ENCODE peak calls at places on chromosome 22, in nine cellular contexts. One of them, this sample, is unnamed.

GRCh38 chr22:46007848-46008261 is 30.9 kb upstream of the WNT7B start:
- DNase-seq in mesothelial cell of epicardium: peak
- DNase-seq in cardiac muscle cell: no peak
- DNase-seq in choroid plexus epithelial cell: peak
- DNase-seq in upper lobe of right lung: peak
- DNase-seq in B cell: no peak
- DNase-seq in HFF-Myc: peak
- DNase-seq in cardiac fibroblast: peak
- DNase-seq in body of pancreas: peak
- DNase-seq in this sample: peak

GRCh38 chr22:39028281-39028680 is 7.4 kb downstream of the APOBEC3D start:
- DNase-seq in mesothelial cell of epicardium: no peak
- DNase-seq in HFF-Myc: no peak
- DNase-seq in upper lobe of right lung: no peak
- DNase-seq in cardiac muscle cell: peak
- DNase-seq in B cell: no peak
- DNase-seq in body of pancreas: no peak
- DNase-seq in choroid plexus epithelial cell: peak
- DNase-seq in cardiac fibroblast: no peak
- DNase-seq in this sample: no peak

GRCh38 chr22:38167988-38168407 is 13.6 kb downstream of the PLA2G6 start:
- DNase-seq in HFF-Myc: no peak
- DNase-seq in B cell: no peak
- DNase-seq in mesothelial cell of epicardium: no peak
- DNase-seq in upper lobe of right lung: no peak
- DNase-seq in body of pancreas: peak
- DNase-seq in choroid plexus epithelial cell: no peak
- DNase-seq in cardiac fibroblast: peak
- DNase-seq in cardiac muscle cell: no peak
- DNase-seq in this sample: no peak

GRCh38 chr22:45600791-45601730 is 70.6 kb upstream of the ATXN10 start:
- DNase-seq in B cell: no peak
- DNase-seq in body of pancreas: no peak
- DNase-seq in HFF-Myc: no peak
- DNase-seq in choroid plexus epithelial cell: peak
- DNase-seq in cardiac fibroblast: peak
- DNase-seq in cardiac muscle cell: no peak
- DNase-seq in mesothelial cell of epicardium: no peak
- DNase-seq in upper lobe of right lung: no peak
- DNase-seq in this sample: peak

GRCh38 chr22:19571995-19572394 is 47.8 kb upstream of the CLDN5 start:
- DNase-seq in HFF-Myc: no peak
- DNase-seq in B cell: no peak
- DNase-seq in mesothelial cell of epicardium: no peak
- DNase-seq in upper lobe of right lung: no peak
- DNase-seq in cardiac muscle cell: no peak
- DNase-seq in cardiac fibroblast: peak
- DNase-seq in body of pancreas: no peak
- DNase-seq in choroid plexus epithelial cell: no peak
- DNase-seq in this sample: no peak

GRCh38 chr22:49011769-49012598 is 815.7 kb downstream of the BRD1 start:
- DNase-seq in mesothelial cell of epicardium: no peak
- DNase-seq in cardiac muscle cell: no peak
- DNase-seq in choroid plexus epithelial cell: no peak
- DNase-seq in HFF-Myc: no peak
- DNase-seq in body of pancreas: no peak
- DNase-seq in B cell: no peak
- DNase-seq in upper lobe of right lung: no peak
- DNase-seq in cardiac fibroblast: no peak
- DNase-seq in this sample: no peak

GRCh38 chr22:43851979-43852307 is 10.4 kb downstream of the SULT4A1 start:
- DNase-seq in body of pancreas: no peak
- DNase-seq in choroid plexus epithelial cell: no peak
- DNase-seq in HFF-Myc: no peak
- DNase-seq in cardiac muscle cell: no peak
- DNase-seq in B cell: no peak
- DNase-seq in cardiac fibroblast: no peak
- DNase-seq in mesothelial cell of epicardium: no peak
- DNase-seq in upper lobe of right lung: no peak
- DNase-seq in this sample: peak

GRCh38 chr22:27318516-27318915 is 483.0 kb downstream of the MN1 start:
- DNase-seq in cardiac fibroblast: peak
- DNase-seq in cardiac muscle cell: peak
- DNase-seq in upper lobe of right lung: no peak
- DNase-seq in choroid plexus epithelial cell: peak
- DNase-seq in body of pancreas: no peak
- DNase-seq in HFF-Myc: peak
- DNase-seq in B cell: no peak
- DNase-seq in mesothelial cell of epicardium: no peak
- DNase-seq in this sample: no peak

GRCh38 chr22:33255781-33256180 is 197.6 kb upstream of the SYN3 start:
- DNase-seq in HFF-Myc: no peak
- DNase-seq in body of pancreas: no peak
- DNase-seq in B cell: no peak
- DNase-seq in mesothelial cell of epicardium: no peak
- DNase-seq in upper lobe of right lung: no peak
- DNase-seq in choroid plexus epithelial cell: no peak
- DNase-seq in cardiac muscle cell: no peak
- DNase-seq in cardiac fibroblast: no peak
- DNase-seq in this sample: no peak

GRCh38 chr22:34414467-34415440 is 494.5 kb upstream of the LARGE1 start:
- DNase-seq in B cell: no peak
- DNase-seq in upper lobe of right lung: no peak
- DNase-seq in HFF-Myc: peak
- DNase-seq in body of pancreas: peak
- DNase-seq in cardiac muscle cell: peak
- DNase-seq in mesothelial cell of epicardium: peak
- DNase-seq in cardiac fibroblast: peak
- DNase-seq in choroid plexus epithelial cell: peak
- DNase-seq in this sample: no peak
- TF ChIP-seq CTCF in B cell: no peak
- TF ChIP-seq CTCF in upper lobe of right lung: peak
- TF ChIP-seq CTCF in HFF-Myc: peak
- TF ChIP-seq CTCF in body of pancreas: peak
- TF ChIP-seq CTCF in cardiac muscle cell: no peak
- TF ChIP-seq CTCF in mesothelial cell of epicardium: peak
- TF ChIP-seq CTCF in cardiac fibroblast: peak
- TF ChIP-seq CTCF in choroid plexus epithelial cell: no peak
- TF ChIP-seq CTCF in this sample: peak

GRCh38 chr22:36569999-36570398 is 41.0 kb upstream of the EIF3D start:
- DNase-seq in B cell: no peak
- DNase-seq in choroid plexus epithelial cell: peak
- DNase-seq in mesothelial cell of epicardium: no peak
- DNase-seq in cardiac fibroblast: peak
- DNase-seq in body of pancreas: no peak
- DNase-seq in cardiac muscle cell: peak
- DNase-seq in upper lobe of right lung: no peak
- DNase-seq in HFF-Myc: no peak
- DNase-seq in this sample: no peak
- TF ChIP-seq CTCF in B cell: no peak
- TF ChIP-seq CTCF in choroid plexus epithelial cell: peak
- TF ChIP-seq CTCF in mesothelial cell of epicardium: no peak
- TF ChIP-seq CTCF in cardiac fibroblast: peak
- TF ChIP-seq CTCF in body of pancreas: no peak
- TF ChIP-seq CTCF in cardiac muscle cell: peak
- TF ChIP-seq CTCF in upper lobe of right lung: peak
- TF ChIP-seq CTCF in HFF-Myc: peak
- TF ChIP-seq CTCF in this sample: peak

DNA sequence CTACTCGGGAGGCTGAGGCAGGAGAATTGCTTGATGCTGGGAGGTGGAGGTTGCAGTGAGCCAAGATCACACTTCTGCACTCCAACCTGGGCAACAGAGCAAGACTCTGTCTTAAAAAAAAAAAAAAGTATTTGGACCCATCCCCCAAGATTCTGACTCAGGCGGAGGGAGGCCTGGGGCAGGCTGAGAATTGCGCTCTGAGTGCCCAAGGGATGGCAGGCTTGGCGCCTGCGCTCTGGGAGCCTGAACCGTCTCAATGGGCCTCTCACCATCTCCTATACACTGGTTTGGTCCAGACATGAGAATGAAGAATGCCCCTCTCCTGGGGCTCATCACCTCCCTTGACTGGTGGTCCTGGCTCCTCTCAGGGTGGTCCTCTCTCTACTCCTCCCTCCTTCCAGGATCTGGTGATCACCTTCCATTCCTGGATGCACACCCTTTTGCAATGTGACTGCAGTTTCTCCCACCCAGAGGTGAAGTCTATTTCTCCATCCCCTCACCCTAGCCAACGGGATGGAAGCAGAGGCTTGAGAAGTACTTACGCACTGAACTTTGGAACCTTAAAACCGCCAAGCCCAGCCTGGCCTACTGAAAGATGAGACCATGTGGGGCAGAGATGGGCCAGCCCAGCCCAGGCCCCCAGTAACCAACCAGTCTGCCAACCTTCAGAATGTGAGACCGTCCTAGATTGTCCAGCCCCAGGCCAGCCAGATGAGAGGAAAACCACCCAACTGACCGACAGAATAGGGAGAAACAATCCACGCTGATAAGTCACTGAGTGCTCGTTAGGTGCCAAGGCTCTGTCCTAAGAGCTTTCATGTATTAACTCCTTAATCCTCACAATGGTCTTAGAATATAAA is 4.9 kb downstream of the POLR3H start:
- DNase-seq in upper lobe of right lung: no peak
- DNase-seq in B cell: no peak
- DNase-seq in body of pancreas: no peak
- DNase-seq in cardiac muscle cell: no peak
- DNase-seq in HFF-Myc: no peak
- DNase-seq in choroid plexus epithelial cell: peak
- DNase-seq in mesothelial cell of epicardium: no peak
- DNase-seq in cardiac fibroblast: no peak
- DNase-seq in this sample: no peak
- TF ChIP-seq CTCF in upper lobe of right lung: no peak
- TF ChIP-seq CTCF in B cell: no peak
- TF ChIP-seq CTCF in body of pancreas: no peak
- TF ChIP-seq CTCF in cardiac muscle cell: no peak
- TF ChIP-seq CTCF in HFF-Myc: no peak
- TF ChIP-seq CTCF in choroid plexus epithelial cell: no peak
- TF ChIP-seq CTCF in mesothelial cell of epicardium: no peak
- TF ChIP-seq CTCF in cardiac fibroblast: no peak
- TF ChIP-seq CTCF in this sample: no peak

GRCh38 chr22:24423519-24424000 is 3.8 kb upstream of the ADORA2A start:
- DNase-seq in cardiac muscle cell: peak
- DNase-seq in upper lobe of right lung: peak
- DNase-seq in HFF-Myc: no peak
- DNase-seq in mesothelial cell of epicardium: peak
- DNase-seq in body of pancreas: peak
- DNase-seq in B cell: peak
- DNase-seq in cardiac fibroblast: peak
- DNase-seq in choroid plexus epithelial cell: peak
- DNase-seq in this sample: no peak
- TF ChIP-seq CTCF in cardiac muscle cell: peak
- TF ChIP-seq CTCF in upper lobe of right lung: peak
- TF ChIP-seq CTCF in HFF-Myc: peak
- TF ChIP-seq CTCF in mesothelial cell of epicardium: peak
- TF ChIP-seq CTCF in body of pancreas: peak
- TF ChIP-seq CTCF in B cell: peak
- TF ChIP-seq CTCF in cardiac fibroblast: peak
- TF ChIP-seq CTCF in choroid plexus epithelial cell: peak
- TF ChIP-seq CTCF in this sample: peak